ENCODE peak calls at places on chromosomes 4 and X, in ten cellular contexts. M, D, B, S, L, F, V, G, T and I are unnamed samples.

GRCh38 chrX:71909956-71910355 is 689 bp upstream of the NHSL2 start:
- DNase-seq in M (peak), D (no peak), B (peak), S (no peak), L (peak), F (no peak), V (no peak), G (no peak), T (no peak), I (no peak)

GRCh38 chrX:68930576-68931317 is 101.9 kb downstream of the EFNB1 start:
- DNase-seq in M (peak), D (no peak), B (no peak), S (peak), L (no peak), F (no peak), V (no peak), G (no peak), T (no peak), I (no peak)

GRCh38 chr4:40596522-40596921 is 33.1 kb downstream of the RBM47 start:
- DNase-seq in M (no peak), D (no peak), B (no peak), S (no peak), L (no peak), F (no peak), V (no peak), G (no peak), T (no peak), I (no peak)

GRCh38 chr4:152265149-152265621 is 270.7 kb downstream of the FBXW7 start:
- DNase-seq in M (no peak), D (peak), B (no peak), S (no peak), L (no peak), F (no peak), V (peak), G (no peak), T (peak), I (peak)

GRCh38 chr4:73447701-73448100 is 11.7 kb downstream of the AFP start:
- DNase-seq in M (no peak), D (no peak), B (no peak), S (no peak), L (no peak), F (no peak), V (no peak), G (no peak), T (no peak), I (peak)

GRCh38 chr4:141548791-141549190 is 87.6 kb upstream of the IL15 start:
- DNase-seq in M (no peak), D (no peak), B (no peak), S (no peak), L (no peak), F (no peak), V (no peak), G (no peak), T (no peak), I (no peak)

GRCh38 chrX:21926527-21927278 is 13.8 kb upstream of the SMS start:
- DNase-seq in M (no peak), D (peak), B (no peak), S (no peak), L (no peak), F (no peak), V (peak), G (no peak), T (no peak), I (peak)

GRCh38 chr4:122341906-122342305 is 36.9 kb upstream of the ADAD1 start:
- DNase-seq in M (no peak), D (peak), B (no peak), S (no peak), L (no peak), F (no peak), V (peak), G (no peak), T (no peak), I (no peak)

GRCh38 chrX:129980540-129981206 is 1.8 kb upstream of the BCORL1 start:
- DNase-seq in M (peak), D (peak), B (peak), S (peak), L (peak), F (peak), V (no peak), G (no peak), T (no peak), I (no peak)

GRCh38 chr4:7970031-7970946 is 30.6 kb upstream of the AFAP1 start:
- DNase-seq in M (peak), D (peak), B (peak), S (peak), L (no peak), F (peak), V (peak), G (no peak), T (no peak), I (no peak)

GRCh38 chrX:3161686-3162085 is 120.4 kb downstream of the ARSF start:
- DNase-seq in M (no peak), D (no peak), B (no peak), S (no peak), L (no peak), F (no peak), V (no peak), G (no peak), T (no peak), I (no peak)

GRCh38 chrX:108439434-108439883 is at the start of gene COL4A5:
- DNase-seq in M (peak), D (peak), B (no peak), S (no peak), L (peak), F (no peak), V (peak), G (no peak), T (peak), I (peak)

GRCh38 chrX:129115104-129115503 is 408.2 kb downstream of the SMARCA1 start:
- DNase-seq in M (no peak), D (peak), B (no peak), S (no peak), L (peak), F (no peak), V (peak), G (no peak), T (no peak), I (no peak)

GRCh38 chrX:115491766-115492165 is 69.2 kb upstream of the PLS3 start:
- DNase-seq in M (no peak), D (no peak), B (no peak), S (no peak), L (no peak), F (no peak), V (no peak), G (no peak), T (no peak), I (no peak)

GRCh38 chrX:112979879-112980278 is 139.2 kb upstream of the AMOT start:
- DNase-seq in M (no peak), D (no peak), B (no peak), S (no peak), L (no peak), F (no peak), V (no peak), G (no peak), T (no peak), I (no peak)

GRCh38 chr4:25608644-25609043 is 47.0 kb upstream of the SLC34A2 start:
- DNase-seq in M (no peak), D (no peak), B (no peak), S (no peak), L (no peak), F (no peak), V (no peak), G (no peak), T (no peak), I (no peak)

GRCh38 chrX:85114776-85115175 is 111.1 kb downstream of the APOOL start:
- DNase-seq in M (no peak), D (no peak), B (no peak), S (no peak), L (no peak), F (no peak), V (no peak), G (no peak), T (no peak), I (no peak)

GRCh38 chrX:37380920-37381319 is 31.8 kb downstream of the PRRG1 start:
- DNase-seq in M (no peak), D (no peak), B (no peak), S (no peak), L (no peak), F (no peak), V (peak), G (no peak), T (no peak), I (peak)

GRCh38 chrX:53290441-53291041 is 9.2 kb upstream of the IQSEC2 start:
- DNase-seq in M (no peak), D (no peak), B (no peak), S (no peak), L (no peak), F (no peak), V (no peak), G (no peak), T (no peak), I (no peak)

GRCh38 chrX:53284684-53285447 is 3.5 kb upstream of the IQSEC2 start:
- DNase-seq in M (peak), D (peak), B (peak), S (peak), L (peak), F (peak), V (peak), G (no peak), T (no peak), I (no peak)

GRCh38 chrX:53285591-53285990 is 4.2 kb upstream of the IQSEC2 start:
- DNase-seq in M (no peak), D (no peak), B (no peak), S (no peak), L (no peak), F (no peak), V (no peak), G (no peak), T (no peak), I (no peak)

GRCh38 chrX:53287493-53288138 is 6.2 kb upstream of the IQSEC2 start:
- DNase-seq in M (peak), D (no peak), B (peak), S (peak), L (peak), F (no peak), V (peak), G (no peak), T (peak), I (no peak)

GRCh38 chrX:53288173-53288572 is 6.8 kb upstream of the IQSEC2 start:
- DNase-seq in M (peak), D (no peak), B (no peak), S (no peak), L (peak), F (peak), V (no peak), G (no peak), T (no peak), I (no peak)
- H3K4me3 ChIP-seq in M (no peak), D (no peak), B (no peak), S (no peak), L (no peak), F (peak), V (no peak), G (no peak), T (no peak), I (no peak)

GRCh38 chr4:55546633-55547460 is at the start of gene CLOCK:
- DNase-seq in M (peak), D (peak), B (peak), S (peak), L (peak), F (peak), V (peak), G (peak), T (peak), I (peak)
- H3K4me3 ChIP-seq in M (peak), D (peak), B (peak), S (peak), L (peak), F (peak), V (peak), G (peak), T (peak), I (peak)

DNA sequence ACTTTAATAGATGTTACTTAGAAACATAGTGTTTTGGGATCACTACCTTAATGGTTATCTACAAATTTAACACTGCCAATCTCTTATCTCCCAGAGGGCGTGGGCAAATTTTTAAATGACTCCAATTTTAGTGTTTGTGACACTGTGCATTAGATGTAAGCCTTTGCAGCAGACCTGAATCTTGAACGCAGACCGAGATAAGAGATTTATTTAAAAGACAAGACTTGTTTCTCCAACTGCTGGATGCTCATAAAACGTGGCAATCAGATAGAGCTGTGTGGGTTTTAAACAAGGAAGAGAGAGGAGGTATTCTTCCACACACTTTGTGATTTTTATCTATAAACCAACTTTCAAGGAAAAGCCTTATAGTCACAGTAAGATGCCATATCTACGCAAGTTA is 252.5 kb upstream of the NR3C2 start:
- DNase-seq in M (no peak), D (no peak), B (no peak), S (no peak), L (no peak), F (no peak), V (no peak), G (no peak), T (no peak), I (no peak)
- H3K4me3 ChIP-seq in M (no peak), D (no peak), B (no peak), S (no peak), L (no peak), F (no peak), V (no peak), G (no peak), T (no peak), I (no peak)

GRCh38 chr4:79148369-79148768 is 177.5 kb downstream of the NAA11 start:
- DNase-seq in M (no peak), D (no peak), B (no peak), S (no peak), L (no peak), F (no peak), V (no peak), G (no peak), T (no peak), I (no peak)

GRCh38 chr4:79147251-79147650 is 178.6 kb downstream of the NAA11 start:
- DNase-seq in M (no peak), D (no peak), B (no peak), S (no peak), L (no peak), F (no peak), V (no peak), G (no peak), T (no peak), I (no peak)

GRCh38 chr4:79150820-79151416 is 174.9 kb downstream of the NAA11 start:
- DNase-seq in M (no peak), D (no peak), B (no peak), S (no peak), L (no peak), F (no peak), V (no peak), G (no peak), T (no peak), I (no peak)
- H3K4me3 ChIP-seq in M (no peak), D (no peak), B (no peak), S (no peak), L (no peak), F (no peak), V (no peak), G (no peak), T (no peak), I (no peak)

GRCh38 chrX:118498351-118498750 is 2.7 kb downstream of the DOCK11 start:
- DNase-seq in M (no peak), D (no peak), B (no peak), S (no peak), L (no peak), F (no peak), V (no peak), G (no peak), T (no peak), I (no peak)

GRCh38 chrX:118499295-118499694 is 3.7 kb downstream of the DOCK11 start:
- DNase-seq in M (no peak), D (no peak), B (no peak), S (no peak), L (peak), F (no peak), V (no peak), G (no peak), T (no peak), I (no peak)

GRCh38 chrX:118497180-118497814 is 1.7 kb downstream of the DOCK11 start:
- DNase-seq in M (no peak), D (no peak), B (no peak), S (no peak), L (no peak), F (no peak), V (no peak), G (no peak), T (no peak), I (no peak)

GRCh38 chrX:118496763-118497079 is 1.1 kb downstream of the DOCK11 start:
- DNase-seq in M (no peak), D (no peak), B (no peak), S (no peak), L (no peak), F (no peak), V (no peak), G (no peak), T (no peak), I (no peak)

GRCh38 chrX:118498755-118499154 is 3.1 kb downstream of the DOCK11 start:
- DNase-seq in M (no peak), D (no peak), B (no peak), S (no peak), L (no peak), F (no peak), V (no peak), G (no peak), T (no peak), I (no peak)
- H3K4me3 ChIP-seq in M (no peak), D (no peak), B (no peak), S (no peak), L (no peak), F (peak), V (no peak), G (no peak), T (no peak), I (no peak)

GRCh38 chr4:186298034-186298647 is 32.2 kb downstream of the F11 start:
- DNase-seq in M (no peak), D (no peak), B (no peak), S (no peak), L (no peak), F (no peak), V (no peak), G (no peak), T (no peak), I (no peak)
- H3K4me3 ChIP-seq in M (no peak), D (no peak), B (no peak), S (no peak), L (no peak), F (no peak), V (no peak), G (no peak), T (no peak), I (no peak)

DNA sequence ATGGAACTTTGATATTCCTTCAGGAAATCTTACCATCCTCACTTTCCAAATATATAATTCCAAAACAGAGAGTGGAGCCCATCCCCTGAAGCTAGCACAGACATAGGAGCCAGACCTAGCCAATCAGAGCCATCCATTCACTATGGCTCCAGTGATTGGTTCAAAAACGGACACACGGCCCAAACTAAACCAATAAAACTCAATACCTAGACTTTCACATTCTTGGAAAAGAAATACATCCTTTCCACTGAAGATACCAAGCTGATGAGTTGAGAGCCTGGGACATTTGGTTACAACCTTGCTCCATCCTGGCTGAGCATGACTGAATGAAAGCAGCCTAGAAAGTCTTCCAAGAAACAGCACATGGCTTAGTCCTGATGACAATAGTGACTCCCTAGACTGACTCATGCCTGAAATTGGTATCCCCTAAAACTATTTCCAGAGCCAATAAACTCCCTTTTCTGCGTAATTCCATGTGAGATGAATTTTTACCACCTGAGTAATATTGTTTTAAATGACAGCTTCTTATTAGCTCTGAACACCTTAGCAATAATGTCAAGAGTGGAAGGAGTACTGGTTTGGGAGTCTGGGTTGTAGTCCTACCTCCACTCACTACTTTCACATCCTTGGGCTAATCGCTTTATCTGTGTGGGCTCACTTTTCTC is 189.6 kb upstream of the LNX1 start:
- DNase-seq in M (no peak), D (no peak), B (no peak), S (no peak), L (no peak), F (no peak), V (no peak), G (no peak), T (no peak), I (no peak)
- H3K4me3 ChIP-seq in M (no peak), D (no peak), B (no peak), S (no peak), L (no peak), F (no peak), V (no peak), G (no peak), T (no peak), I (no peak)